ENCODE peak calls at places on chromosomes 4 and X, in four cellular contexts. One of them, this sample, is unnamed.

GRCh38 chr4:166808380-166808779 is 425.9 kb downstream of the SPOCK3 start:
- DNase-seq in progenitor cell of endocrine pancreas: no peak
- DNase-seq in Caco-2: no peak
- DNase-seq in HepG2: no peak
- DNase-seq in this sample: no peak

GRCh38 chr4:123616970-123617392 is 220.4 kb downstream of the SPRY1 start:
- DNase-seq in progenitor cell of endocrine pancreas: no peak
- DNase-seq in Caco-2: no peak
- DNase-seq in HepG2: no peak
- DNase-seq in this sample: peak

GRCh38 chr4:38634047-38634759 is 29.8 kb upstream of the KLF3 start:
- DNase-seq in progenitor cell of endocrine pancreas: no peak
- DNase-seq in Caco-2: no peak
- DNase-seq in HepG2: no peak
- DNase-seq in this sample: no peak

GRCh38 chrX:49844622-49845021 is 15.5 kb downstream of the PAGE4 start:
- DNase-seq in progenitor cell of endocrine pancreas: no peak
- DNase-seq in Caco-2: no peak
- DNase-seq in HepG2: no peak
- DNase-seq in this sample: no peak

GRCh38 chr4:38368612-38369011 is 295.4 kb upstream of the KLF3 start:
- DNase-seq in progenitor cell of endocrine pancreas: no peak
- DNase-seq in Caco-2: no peak
- DNase-seq in HepG2: no peak
- DNase-seq in this sample: no peak

GRCh38 chr4:120070191-120070590 is 3.5 kb upstream of the MAD2L1 start:
- DNase-seq in progenitor cell of endocrine pancreas: no peak
- DNase-seq in Caco-2: no peak
- DNase-seq in HepG2: no peak
- DNase-seq in this sample: no peak

GRCh38 chrX:107102980-107103379 is 15.6 kb downstream of the RBM41 start:
- DNase-seq in progenitor cell of endocrine pancreas: no peak
- DNase-seq in Caco-2: peak
- DNase-seq in HepG2: peak
- DNase-seq in this sample: no peak

GRCh38 chr4:122917731-122918130 is 4.7 kb downstream of the NUDT6 start:
- DNase-seq in progenitor cell of endocrine pancreas: no peak
- DNase-seq in Caco-2: no peak
- DNase-seq in HepG2: no peak
- DNase-seq in this sample: no peak

GRCh38 chrX:66050140-66050569 is 10.3 kb upstream of the VSIG4 start:
- DNase-seq in progenitor cell of endocrine pancreas: no peak
- DNase-seq in Caco-2: no peak
- DNase-seq in HepG2: no peak
- DNase-seq in this sample: no peak

GRCh38 chr4:158161561-158162354 is 11.1 kb downstream of the GASK1B start:
- DNase-seq in progenitor cell of endocrine pancreas: no peak
- DNase-seq in Caco-2: no peak
- DNase-seq in HepG2: no peak
- DNase-seq in this sample: no peak

GRCh38 chr4:119493419-119493818 is 135.2 kb downstream of the PDE5A start:
- DNase-seq in progenitor cell of endocrine pancreas: no peak
- DNase-seq in Caco-2: no peak
- DNase-seq in HepG2: no peak
- DNase-seq in this sample: no peak

GRCh38 chrX:71492086-71493065 is 40.5 kb upstream of the OGT start:
- DNase-seq in progenitor cell of endocrine pancreas: no peak
- DNase-seq in Caco-2: peak
- DNase-seq in HepG2: no peak
- DNase-seq in this sample: no peak

GRCh38 chr4:29278580-29278979 is 1441.6 kb upstream of the PCDH7 start:
- DNase-seq in progenitor cell of endocrine pancreas: no peak
- DNase-seq in Caco-2: no peak
- DNase-seq in HepG2: no peak
- DNase-seq in this sample: no peak

GRCh38 chrX:40154229-40154852 is 56.6 kb upstream of the BCOR start:
- DNase-seq in progenitor cell of endocrine pancreas: no peak
- DNase-seq in Caco-2: peak
- DNase-seq in HepG2: peak
- DNase-seq in this sample: peak

GRCh38 chrX:40152706-40153334 is 55.1 kb upstream of the BCOR start:
- DNase-seq in progenitor cell of endocrine pancreas: no peak
- DNase-seq in Caco-2: no peak
- DNase-seq in HepG2: no peak
- DNase-seq in this sample: peak

GRCh38 chrX:40154853-40155616 is 57.3 kb upstream of the BCOR start:
- DNase-seq in progenitor cell of endocrine pancreas: no peak
- DNase-seq in Caco-2: peak
- DNase-seq in HepG2: peak
- DNase-seq in this sample: peak

GRCh38 chrX:40152173-40152705 is 54.5 kb upstream of the BCOR start:
- DNase-seq in progenitor cell of endocrine pancreas: no peak
- DNase-seq in Caco-2: no peak
- DNase-seq in HepG2: no peak
- DNase-seq in this sample: peak

DNA sequence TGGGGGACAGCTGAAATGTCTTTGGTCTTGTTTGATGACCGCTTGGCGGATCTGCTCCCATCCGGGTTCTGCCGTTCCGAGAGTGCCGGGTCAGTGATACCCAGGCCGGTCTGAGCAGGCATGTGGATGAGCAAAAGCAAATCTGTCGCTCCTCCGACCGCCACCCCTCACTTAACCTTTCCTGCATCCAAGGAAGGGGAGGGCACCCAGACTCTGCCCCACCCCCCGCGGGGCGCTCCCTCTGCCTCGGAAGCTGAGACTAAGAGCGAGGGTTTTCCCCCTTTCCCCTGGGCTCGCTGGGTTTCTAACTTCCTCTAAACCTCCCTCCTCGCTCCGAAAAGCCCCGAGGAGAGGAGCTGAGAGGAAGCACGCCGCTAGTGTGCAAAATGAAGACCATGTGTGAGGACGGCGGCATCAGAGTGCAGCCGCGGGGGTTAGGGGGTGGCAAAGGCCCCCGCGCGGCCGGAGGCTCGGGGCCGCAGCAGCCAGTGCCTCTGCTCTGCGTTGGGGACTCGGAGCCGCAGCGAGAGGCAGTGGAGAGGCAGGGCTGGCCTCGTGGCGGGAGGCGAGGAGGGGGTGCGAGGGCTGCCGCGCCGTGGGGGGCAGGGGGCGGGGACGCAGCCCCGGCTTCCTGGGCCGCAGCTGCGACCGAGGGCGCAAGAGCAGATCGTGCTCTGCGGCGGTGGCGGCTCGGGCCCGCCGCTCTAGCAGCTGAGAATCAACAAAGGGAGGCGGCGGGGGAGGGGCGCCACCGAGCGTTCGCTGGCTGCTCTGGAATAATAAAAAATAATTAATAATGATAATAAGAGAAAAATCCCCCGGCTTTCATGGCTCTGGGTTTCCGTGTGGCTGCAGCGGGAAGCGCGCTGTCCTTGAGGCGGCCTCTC is 55.8 kb upstream of the BCOR start:
- DNase-seq in progenitor cell of endocrine pancreas: no peak
- DNase-seq in Caco-2: peak
- DNase-seq in HepG2: no peak
- DNase-seq in this sample: peak
- TF ChIP-seq CTCF in progenitor cell of endocrine pancreas: no peak
- TF ChIP-seq CTCF in Caco-2: no peak
- TF ChIP-seq CTCF in HepG2: no peak
- TF ChIP-seq CTCF in this sample: peak

GRCh38 chr4:185222598-185222997 is 13.2 kb downstream of the SNX25 start:
- DNase-seq in progenitor cell of endocrine pancreas: no peak
- DNase-seq in Caco-2: no peak
- DNase-seq in HepG2: no peak
- DNase-seq in this sample: no peak

GRCh38 chr4:185227713-185228278 is 18.4 kb downstream of the SNX25 start:
- DNase-seq in progenitor cell of endocrine pancreas: no peak
- DNase-seq in Caco-2: no peak
- DNase-seq in HepG2: no peak
- DNase-seq in this sample: no peak

GRCh38 chr4:185224597-185224996 is 15.2 kb downstream of the SNX25 start:
- DNase-seq in progenitor cell of endocrine pancreas: no peak
- DNase-seq in Caco-2: no peak
- DNase-seq in HepG2: no peak
- DNase-seq in this sample: no peak

GRCh38 chr4:185229021-185229818 is 19.8 kb downstream of the SNX25 start:
- DNase-seq in progenitor cell of endocrine pancreas: no peak
- DNase-seq in Caco-2: no peak
- DNase-seq in HepG2: no peak
- DNase-seq in this sample: no peak

GRCh38 chr4:185227131-185227551 is 17.7 kb downstream of the SNX25 start:
- DNase-seq in progenitor cell of endocrine pancreas: no peak
- DNase-seq in Caco-2: peak
- DNase-seq in HepG2: peak
- DNase-seq in this sample: no peak
- TF ChIP-seq CTCF in progenitor cell of endocrine pancreas: no peak
- TF ChIP-seq CTCF in Caco-2: peak
- TF ChIP-seq CTCF in HepG2: peak
- TF ChIP-seq CTCF in this sample: peak

GRCh38 chr4:143207555-143207954 is 22.8 kb downstream of the USP38 start:
- DNase-seq in progenitor cell of endocrine pancreas: no peak
- DNase-seq in Caco-2: peak
- DNase-seq in HepG2: peak
- DNase-seq in this sample: no peak
- TF ChIP-seq CTCF in progenitor cell of endocrine pancreas: peak
- TF ChIP-seq CTCF in Caco-2: peak
- TF ChIP-seq CTCF in HepG2: peak
- TF ChIP-seq CTCF in this sample: peak

GRCh38 chr4:6331018-6331417 is 61.4 kb downstream of the WFS1 start:
- DNase-seq in progenitor cell of endocrine pancreas: no peak
- DNase-seq in Caco-2: no peak
- DNase-seq in HepG2: peak
- DNase-seq in this sample: no peak
- TF ChIP-seq CTCF in progenitor cell of endocrine pancreas: peak
- TF ChIP-seq CTCF in Caco-2: peak
- TF ChIP-seq CTCF in HepG2: peak
- TF ChIP-seq CTCF in this sample: peak

This sample was measured in neural crest cell.